ENCODE peak calls at places on chromosome 21, in nine cellular contexts. F is cardiac muscle cell, R is osteocyte, J is astrocyte of the spinal cord, I is AG09309, M is pancreas, Y is left ventricle myocardium inferior, O is endothelial cell, W is choroid plexus epithelial cell. U is an unnamed sample.

GRCh38 chr21:37412603-37413360 is 46.2 kb downstream of the DYRK1A start:
- DNase-seq in F (peak), R (no peak), J (peak), I (peak), M (no peak), Y (no peak), O (no peak), W (peak), U (no peak)

GRCh38 chr21:34992180-34992579 is 56.9 kb downstream of the RUNX1 start:
- DNase-seq in F (no peak), R (no peak), J (no peak), I (no peak), M (no peak), Y (no peak), O (no peak), W (no peak), U (no peak)

GRCh38 chr21:30831194-30831765 is 1.7 kb upstream of the KRTAP7-1 start:
- DNase-seq in F (peak), R (no peak), J (no peak), I (no peak), M (no peak), Y (no peak), O (peak), W (peak), U (no peak)

GRCh38 chr21:34704119-34704518 is 35.3 kb downstream of the CLIC6 start:
- DNase-seq in F (peak), R (no peak), J (no peak), I (peak), M (no peak), Y (no peak), O (no peak), W (no peak), U (no peak)

GRCh38 chr21:15301736-15302135 is 236.9 kb upstream of the NRIP1 start:
- DNase-seq in F (no peak), R (no peak), J (peak), I (no peak), M (no peak), Y (no peak), O (no peak), W (no peak), U (no peak)

GRCh38 chr21:25626752-25627151 is 12.3 kb upstream of the JAM2 start:
- DNase-seq in F (peak), R (no peak), J (no peak), I (no peak), M (no peak), Y (peak), O (no peak), W (peak), U (no peak)

GRCh38 chr21:30713786-30714185 is 4.8 kb downstream of the KRTAP21-3 start:
- DNase-seq in F (no peak), R (no peak), J (peak), I (no peak), M (no peak), Y (no peak), O (no peak), W (no peak), U (no peak)

GRCh38 chr21:42761776-42762335 is 108.4 kb downstream of the PDE9A start:
- DNase-seq in F (no peak), R (no peak), J (no peak), I (no peak), M (no peak), Y (no peak), O (no peak), W (no peak), U (no peak)

GRCh38 chr21:32524010-32524719 is 61.2 kb downstream of the TCP10L start:
- DNase-seq in F (peak), R (no peak), J (peak), I (peak), M (no peak), Y (peak), O (peak), W (peak), U (no peak)

GRCh38 chr21:14862794-14863720 is 201.7 kb downstream of the NRIP1 start:
- DNase-seq in F (peak), R (no peak), J (peak), I (no peak), M (no peak), Y (no peak), O (peak), W (peak), U (no peak)

GRCh38 chr21:34544032-34544496 is 32.1 kb upstream of the KCNE1 start:
- DNase-seq in F (peak), R (no peak), J (peak), I (no peak), M (peak), Y (peak), O (peak), W (peak), U (no peak)

GRCh38 chr21:34889537-34890257 is 159.4 kb downstream of the RUNX1 start:
- DNase-seq in F (peak), R (peak), J (peak), I (no peak), M (peak), Y (peak), O (peak), W (peak), U (no peak)

GRCh38 chr21:24590261-24590660 is 1017.0 kb downstream of the MRPL39 start:
- DNase-seq in F (no peak), R (no peak), J (no peak), I (no peak), M (no peak), Y (no peak), O (no peak), W (no peak), U (no peak)

GRCh38 chr21:31220567-31220966 is 123.5 kb downstream of the TIAM1 start:
- DNase-seq in F (peak), R (no peak), J (peak), I (no peak), M (no peak), Y (no peak), O (no peak), W (no peak), U (no peak)

GRCh38 chr21:33844104-33844889 is 71.3 kb downstream of the ATP5PO start:
- DNase-seq in F (peak), R (no peak), J (peak), I (peak), M (no peak), Y (peak), O (no peak), W (no peak), U (no peak)

GRCh38 chr21:43865471-43866181 is 603 bp downstream of the AGPAT3 start:
- DNase-seq in F (peak), R (no peak), J (no peak), I (no peak), M (peak), Y (peak), O (no peak), W (peak), U (no peak)

GRCh38 chr21:31557956-31558838 is 101.3 kb upstream of the SOD1 start:
- DNase-seq in F (peak), R (no peak), J (peak), I (no peak), M (no peak), Y (no peak), O (peak), W (peak), U (no peak)

GRCh38 chr21:14550200-14550599 is 4.1 kb upstream of the SAMSN1 start:
- DNase-seq in F (no peak), R (no peak), J (no peak), I (no peak), M (no peak), Y (no peak), O (no peak), W (no peak), U (no peak)

GRCh38 chr21:31874817-31875216 is 2.0 kb downstream of the HUNK start:
- DNase-seq in F (no peak), R (no peak), J (no peak), I (no peak), M (peak), Y (no peak), O (peak), W (no peak), U (no peak)

GRCh38 chr21:29320021-29320420 is 21.3 kb downstream of the BACH1 start:
- DNase-seq in F (no peak), R (no peak), J (no peak), I (no peak), M (no peak), Y (no peak), O (no peak), W (no peak), U (no peak)

GRCh38 chr21:33402011-33402979 is 918 bp upstream of the IFNGR2 start:
- DNase-seq in F (peak), R (no peak), J (peak), I (no peak), M (peak), Y (peak), O (peak), W (peak), U (peak)

GRCh38 chr21:16196521-16197208 is 466.9 kb downstream of the USP25 start:
- DNase-seq in F (peak), R (no peak), J (peak), I (no peak), M (no peak), Y (no peak), O (no peak), W (peak), U (no peak)

GRCh38 chr21:34690041-34690792 is 21.4 kb downstream of the CLIC6 start:
- DNase-seq in F (no peak), R (no peak), J (no peak), I (no peak), M (no peak), Y (no peak), O (no peak), W (no peak), U (no peak)

GRCh38 chr21:29187939-29188338 is 57.5 kb downstream of the MAP3K7CL start:
- DNase-seq in F (peak), R (no peak), J (peak), I (peak), M (peak), Y (no peak), O (no peak), W (peak), U (no peak)

GRCh38 chr21:32155226-32155625 is 123.6 kb downstream of the MIS18A start:
- DNase-seq in F (no peak), R (no peak), J (no peak), I (no peak), M (no peak), Y (no peak), O (no peak), W (no peak), U (no peak)

GRCh38 chr21:17775431-17776126 is 43.6 kb downstream of the C21orf91 start:
- DNase-seq in F (no peak), R (no peak), J (no peak), I (no peak), M (no peak), Y (no peak), O (no peak), W (no peak), U (no peak)

GRCh38 chr21:24727803-24728425 is 879.4 kb downstream of the MRPL39 start:
- DNase-seq in F (no peak), R (no peak), J (no peak), I (no peak), M (no peak), Y (no peak), O (no peak), W (no peak), U (no peak)

GRCh38 chr21:31993826-31994791 is 121.3 kb downstream of the HUNK start:
- DNase-seq in F (no peak), R (no peak), J (no peak), I (no peak), M (no peak), Y (no peak), O (no peak), W (no peak), U (no peak)

GRCh38 chr21:14273736-14274538 is 58.0 kb downstream of the RBM11 start:
- DNase-seq in F (peak), R (no peak), J (no peak), I (no peak), M (peak), Y (peak), O (peak), W (peak), U (no peak)

GRCh38 chr21:14306143-14306907 is 76.6 kb downstream of the HSPA13 start:
- DNase-seq in F (peak), R (no peak), J (no peak), I (no peak), M (no peak), Y (no peak), O (no peak), W (peak), U (no peak)

GRCh38 chr21:14308234-14308633 is 74.7 kb downstream of the HSPA13 start:
- DNase-seq in F (no peak), R (no peak), J (no peak), I (no peak), M (no peak), Y (no peak), O (no peak), W (no peak), U (no peak)

GRCh38 chr21:20592482-20592881 is 405.7 kb upstream of the NCAM2 start:
- DNase-seq in F (no peak), R (no peak), J (no peak), I (no peak), M (no peak), Y (no peak), O (no peak), W (no peak), U (no peak)

GRCh38 chr21:36839735-36840134 is 126.7 kb downstream of the HLCS start:
- DNase-seq in F (no peak), R (no peak), J (no peak), I (no peak), M (no peak), Y (no peak), O (no peak), W (no peak), U (no peak)

GRCh38 chr21:37675202-37675801 is 241.0 kb downstream of the KCNJ6 start:
- DNase-seq in F (peak), R (no peak), J (peak), I (no peak), M (peak), Y (peak), O (peak), W (peak), U (no peak)

GRCh38 chr21:23789864-23790263 is 1817.4 kb downstream of the MRPL39 start:
- DNase-seq in F (no peak), R (no peak), J (no peak), I (no peak), M (no peak), Y (no peak), O (no peak), W (no peak), U (no peak)

GRCh38 chr21:35075546-35075945 is 26.4 kb upstream of the RUNX1 start:
- DNase-seq in F (peak), R (no peak), J (peak), I (no peak), M (no peak), Y (no peak), O (no peak), W (peak), U (no peak)

GRCh38 chr21:31351438-31351837 is 7.4 kb upstream of the TIAM1 start:
- DNase-seq in F (peak), R (no peak), J (peak), I (no peak), M (no peak), Y (no peak), O (no peak), W (peak), U (no peak)

GRCh38 chr21:39671986-39672385 is 59.2 kb downstream of the B3GALT5 start:
- DNase-seq in F (no peak), R (peak), J (no peak), I (no peak), M (no peak), Y (no peak), O (no peak), W (no peak), U (no peak)
- TF ChIP-seq CTCF in F (no peak), R (no peak), J (no peak), I (no peak), M (no peak), Y (no peak), O (no peak), W (no peak), U (no peak)

DNA sequence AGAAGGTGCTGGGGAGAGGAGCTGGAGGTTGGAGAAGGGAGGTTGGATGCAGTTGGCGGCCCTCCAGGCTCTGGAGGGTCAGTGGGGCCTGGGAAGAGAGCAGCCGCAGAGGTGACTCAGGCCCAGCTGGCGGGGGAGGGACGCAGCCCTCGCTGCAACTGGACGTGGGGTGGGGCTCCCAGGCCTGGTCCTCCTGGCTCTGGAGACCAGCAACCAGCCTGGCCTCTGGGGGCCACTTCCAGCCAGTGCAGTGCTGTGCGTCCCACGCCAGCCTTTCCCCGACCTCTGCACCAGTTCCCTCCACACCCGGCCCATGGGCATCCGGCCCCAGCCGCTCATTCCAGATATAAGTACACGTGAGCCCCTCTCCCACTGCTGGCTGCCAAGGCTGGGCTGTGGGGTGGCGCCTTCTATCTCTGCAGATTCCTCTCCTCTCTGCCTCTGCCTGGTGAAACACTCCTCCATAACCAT is 38.0 kb upstream of the COL18A1 start:
- DNase-seq in F (peak), R (peak), J (peak), I (peak), M (peak), Y (peak), O (no peak), W (peak), U (no peak)
- TF ChIP-seq CTCF in F (peak), R (peak), J (peak), I (peak), M (no peak), Y (no peak), O (no peak), W (peak), U (no peak)

DNA sequence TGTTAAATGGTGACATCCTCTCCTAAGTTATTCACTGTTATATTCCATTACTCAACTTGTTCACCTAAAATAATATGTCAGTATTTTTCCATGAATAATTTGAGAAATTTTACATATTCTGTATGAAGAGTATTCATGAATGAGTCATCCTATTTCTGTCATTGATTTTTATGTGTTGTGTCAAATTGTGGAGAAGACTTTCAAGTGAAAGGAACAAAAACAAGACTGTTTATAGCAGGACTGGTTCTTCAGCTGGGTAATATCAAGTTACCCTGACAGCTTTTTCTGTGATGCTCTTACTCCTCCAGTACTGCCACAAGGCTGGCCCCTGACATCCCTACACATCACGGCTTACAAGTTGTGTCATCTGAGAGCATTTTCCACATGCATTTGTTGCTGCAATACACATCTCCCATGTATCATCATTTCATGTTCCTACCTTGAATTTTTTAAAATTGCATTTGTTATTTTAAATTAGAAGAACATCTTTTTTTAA is 847.7 kb downstream of the NCAM2 start:
- DNase-seq in F (no peak), R (no peak), J (no peak), I (no peak), M (no peak), Y (no peak), O (no peak), W (peak), U (no peak)
- TF ChIP-seq CTCF in F (no peak), R (no peak), J (no peak), I (no peak), M (no peak), Y (no peak), O (no peak), W (no peak), U (no peak)

DNA sequence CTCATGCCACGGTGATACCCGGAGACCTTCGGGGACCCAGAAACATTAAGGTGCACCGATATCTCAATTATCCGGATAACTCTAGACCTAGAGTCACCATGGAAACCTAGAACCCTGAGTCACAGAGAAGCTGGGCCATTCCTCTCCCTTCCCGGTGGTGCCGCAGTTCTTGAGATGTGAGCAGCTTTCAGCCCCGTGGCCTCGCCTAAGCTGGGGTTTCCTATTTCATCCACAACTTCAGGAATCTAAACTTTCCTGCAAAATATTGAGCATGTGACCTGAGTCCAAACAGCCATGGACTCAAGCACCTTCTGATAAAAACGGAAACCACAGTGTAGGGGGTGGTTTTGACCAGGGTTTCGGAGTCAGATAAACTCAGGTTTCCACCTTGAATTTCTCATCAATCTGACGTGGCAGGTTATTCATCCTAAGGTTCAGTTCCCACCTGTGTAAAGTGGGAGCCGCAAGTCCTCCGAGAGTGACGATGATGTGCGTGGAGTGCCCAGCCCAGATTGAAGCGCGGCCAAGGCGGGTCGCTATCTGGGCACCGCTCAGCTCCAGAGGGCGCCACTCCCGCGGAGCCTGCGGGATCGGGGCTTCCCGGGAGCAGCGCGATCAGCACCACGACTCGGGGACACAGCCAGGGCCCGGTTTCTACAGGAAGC is 980 bp upstream of the ETS2 start:
- DNase-seq in F (peak), R (no peak), J (peak), I (no peak), M (peak), Y (peak), O (peak), W (peak), U (no peak)
- TF ChIP-seq CTCF in F (peak), R (peak), J (peak), I (peak), M (peak), Y (peak), O (no peak), W (peak), U (no peak)

GRCh38 chr21:45357436-45358260 is 47.3 kb upstream of the COL18A1 start:
- DNase-seq in F (peak), R (no peak), J (no peak), I (no peak), M (no peak), Y (peak), O (no peak), W (peak), U (no peak)
- TF ChIP-seq CTCF in F (peak), R (no peak), J (peak), I (peak), M (no peak), Y (no peak), O (no peak), W (peak), U (no peak)

DNA sequence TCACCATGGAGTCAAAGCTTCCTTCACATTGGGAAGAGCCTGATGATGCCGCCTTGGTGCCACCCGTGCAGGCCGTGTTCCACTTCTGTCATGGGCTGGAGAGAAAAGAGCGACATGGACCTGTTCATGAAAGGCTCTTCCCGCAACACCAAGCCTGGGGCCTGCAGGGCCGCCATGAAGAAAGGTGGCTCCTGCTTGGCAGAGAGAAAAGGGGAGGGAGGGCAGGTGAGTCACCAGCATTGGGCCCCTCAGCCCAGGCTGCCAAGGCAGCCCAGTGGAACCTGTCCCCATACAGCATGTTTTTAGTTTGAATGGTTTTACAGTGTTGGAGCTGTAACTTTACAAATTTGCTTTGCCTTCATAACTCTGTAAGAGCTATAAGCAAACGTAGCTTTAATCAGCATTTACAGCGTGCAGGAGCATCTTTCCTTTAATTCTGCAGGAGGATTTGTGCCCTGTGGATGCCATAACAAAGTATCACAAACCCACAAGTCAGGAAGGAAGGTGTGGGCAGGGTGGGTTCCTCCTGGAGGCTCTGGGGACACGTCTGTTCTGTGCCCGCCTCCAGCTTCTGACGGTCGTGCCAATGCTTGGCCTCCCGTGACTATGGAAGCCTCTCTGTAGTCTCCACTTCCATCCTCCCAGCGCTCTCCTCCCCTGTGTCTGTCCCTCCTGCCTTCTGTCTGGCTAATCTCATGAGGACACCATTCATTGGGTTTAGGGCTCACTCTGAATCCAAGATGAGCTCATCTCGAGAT is 49.1 kb downstream of the RIPK4 start:
- DNase-seq in F (no peak), R (no peak), J (no peak), I (no peak), M (no peak), Y (no peak), O (no peak), W (no peak), U (no peak)
- TF ChIP-seq CTCF in F (no peak), R (no peak), J (no peak), I (no peak), M (no peak), Y (no peak), O (no peak), W (no peak), U (no peak)